ENCODE peak calls at places on chromosome 15, in four cellular contexts. G is suprapubic skin; Z is IMR-90; N is CD4-positive, alpha-beta T cell. Q is an unnamed sample.
A peak's percentile ranks its signal among the peaks of the same experiment; 100 is the strongest.

GRCh38 chr15:57224664-57225063 is 151.6 kb upstream of the CGNL1 start:
- DNase-seq in G (no peak), Z (peak; percentile 70), N (no peak), Q (no peak)

GRCh38 chr15:43511012-43511885 is 6.2 kb upstream of the MAP1A start:
- DNase-seq in G (no peak), N (peak; percentile 15), Z (no peak), Q (no peak)

GRCh38 chr15:53193149-53193548 is 403.0 kb upstream of the ONECUT1 start:
- DNase-seq in Z (no peak), G (no peak), N (no peak), Q (no peak)

GRCh38 chr15:64524778-64525177 is 64.4 kb downstream of the ZNF609 start:
- DNase-seq in Z (peak; percentile 37), G (no peak), N (no peak), Q (no peak)

GRCh38 chr15:71151061-71151460 is 35.8 kb downstream of the THSD4 start:
- DNase-seq in Z (peak; percentile 51), G (no peak), N (no peak), Q (no peak)

GRCh38 chr15:70584838-70585706 is 178.3 kb downstream of the UACA start:
- DNase-seq in G (peak; percentile 44), Z (peak; percentile 24), N (peak; percentile 45), Q (peak; percentile 16)

GRCh38 chr15:96351801-96352593 is 21.5 kb downstream of the NR2F2 start:
- DNase-seq in N (no peak), G (no peak), Z (no peak), Q (no peak)

GRCh38 chr15:45391746-45392711 is 13.7 kb upstream of the GATM start:
- DNase-seq in N (no peak), Z (no peak), G (no peak), Q (no peak)

GRCh38 chr15:85671156-85671555 is 123.6 kb downstream of the KLHL25 start:
- DNase-seq in Z (no peak), N (no peak), G (no peak), Q (no peak)

GRCh38 chr15:27589260-27589659 is 509.9 kb downstream of the OCA2 start:
- DNase-seq in G (no peak), N (no peak), Z (no peak), Q (no peak)

GRCh38 chr15:48076454-48076853 is 44.3 kb upstream of the SLC24A5 start:
- DNase-seq in N (no peak), G (no peak), Z (no peak), Q (no peak)

GRCh38 chr15:52208306-52208946 is 17.2 kb upstream of the GNB5 start:
- DNase-seq in G (no peak), N (peak; percentile 73), Z (peak; percentile 67), Q (peak; percentile 36)

GRCh38 chr15:48324949-48325348 is 6.3 kb upstream of the DUT start:
- DNase-seq in G (no peak), Z (no peak), N (no peak), Q (peak; percentile 53)

GRCh38 chr15:59825926-59826325 is 136.8 kb upstream of the BNIP2 start:
- DNase-seq in G (no peak), N (no peak), Z (no peak), Q (no peak)

GRCh38 chr15:37112171-37112570 is 11.8 kb upstream of the MEIS2 start:
- DNase-seq in G (no peak), N (no peak), Z (no peak), Q (no peak)
- H3K27ac ChIP-seq in G (no peak overlapping the region), N (no peak overlapping the region), Z (no peak overlapping the region), Q (peak overlapping the region; percentile 92)

GRCh38 chr15:39174332-39174731 is 406.5 kb upstream of the THBS1 start:
- DNase-seq in Z (no peak), G (no peak), N (no peak), Q (no peak)
- H3K27ac ChIP-seq in Z (peak overlapping the region; percentile 65), G (no peak overlapping the region), N (no peak overlapping the region), Q (no peak overlapping the region)

GRCh38 chr15:77811270-77811669 is 178.6 kb upstream of the LINGO1 start:
- DNase-seq in N (no peak), Z (no peak), G (no peak), Q (no peak)

GRCh38 chr15:77810180-77810579 is 177.5 kb upstream of the LINGO1 start:
- DNase-seq in G (no peak), Z (no peak), N (no peak), Q (no peak)

GRCh38 chr15:77807115-77807514 is 174.4 kb upstream of the LINGO1 start:
- DNase-seq in Z (no peak), N (no peak), G (no peak), Q (no peak)

GRCh38 chr15:77808581-77809198 is 176.0 kb upstream of the LINGO1 start:
- DNase-seq in G (no peak), Z (no peak), N (no peak), Q (no peak)

GRCh38 chr15:77808077-77808476 is 175.4 kb upstream of the LINGO1 start:
- DNase-seq in Z (no peak), N (no peak), G (no peak), Q (no peak)
- H3K27ac ChIP-seq in Z (no peak overlapping the region), N (no peak overlapping the region), G (no peak overlapping the region), Q (no peak overlapping the region)

GRCh38 chr15:68599153-68599545 is 20.4 kb downstream of the CORO2B start:
- DNase-seq in G (no peak), Z (no peak), N (no peak), Q (no peak)
- H3K27ac ChIP-seq in G (peak overlapping the region; percentile 28), Z (no peak overlapping the region), N (no peak overlapping the region), Q (no peak overlapping the region)

GRCh38 chr15:90015749-90016148 is 14.6 kb downstream of the ZNF710 start:
- DNase-seq in N (no peak), Z (no peak), G (peak; percentile 18), Q (no peak)
- H3K27ac ChIP-seq in N (no peak overlapping the region), Z (no peak overlapping the region), G (no peak overlapping the region), Q (no peak overlapping the region)

GRCh38 chr15:95252404-95252803 is 1021.0 kb downstream of the MCTP2 start:
- DNase-seq in N (no peak), G (no peak), Z (peak; percentile 49), Q (no peak)

GRCh38 chr15:95249524-95249923 is 1018.2 kb downstream of the MCTP2 start:
- DNase-seq in Z (no peak), G (no peak), N (no peak), Q (no peak)

DNA sequence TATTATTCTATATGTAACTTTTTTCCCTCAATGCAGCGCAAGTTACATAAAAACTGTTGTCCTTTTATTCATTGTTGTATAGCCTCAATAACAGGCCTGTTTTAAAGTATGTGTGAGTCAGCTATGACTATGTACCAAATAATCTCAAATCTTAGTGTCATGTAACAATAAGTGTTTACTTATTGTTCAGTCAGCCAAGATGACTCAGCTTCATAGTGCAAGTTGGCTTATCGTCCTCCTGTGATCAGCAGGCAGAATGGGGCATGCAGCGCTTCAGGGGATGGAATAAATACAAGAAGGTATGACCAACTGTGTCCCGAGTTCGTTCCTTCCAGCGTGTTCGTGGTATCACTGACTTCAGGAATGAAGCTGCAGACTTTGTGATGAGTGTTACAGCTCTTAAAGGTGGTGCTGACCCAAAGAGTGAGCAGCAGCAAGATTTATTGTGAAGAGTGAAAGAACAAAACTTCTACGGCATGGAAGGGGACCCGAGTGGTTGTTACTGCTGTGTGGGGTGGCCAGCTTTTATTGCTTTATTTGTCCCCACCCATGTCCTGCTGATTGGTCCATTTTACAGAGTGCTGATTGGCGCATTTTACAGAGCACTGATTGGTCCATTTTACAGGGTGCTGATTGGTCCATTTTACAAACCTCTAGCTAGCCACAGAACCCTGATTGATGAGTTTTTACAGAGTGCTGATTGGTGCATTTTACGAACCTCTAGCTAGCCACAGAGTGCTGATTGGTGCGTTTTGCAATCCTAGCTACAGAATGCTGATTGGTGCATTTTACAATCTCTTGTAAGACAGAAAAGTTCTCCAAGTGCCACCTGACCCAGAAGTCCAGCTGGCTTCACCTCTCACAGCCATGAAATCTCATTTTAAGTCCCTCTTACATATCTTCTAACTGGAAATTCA is 1016.0 kb downstream of the MCTP2 start:
- DNase-seq in N (no peak), G (no peak), Z (peak; percentile 98), Q (peak; percentile 51)
- H3K27ac ChIP-seq in N (no peak overlapping the region), G (no peak overlapping the region), Z (peak overlapping the region; percentile 60), Q (no peak overlapping the region)